ENCODE peak calls at places on chromosomes 12 and 14, in four cellular contexts. A is K562, U is A549, D is IMR-90. H is an unnamed sample.

GRCh38 chr12:100668939-100669536 is 95.6 kb downstream of the GAS2L3 start:
- DNase-seq in A (peak; percentile 63), U (peak; percentile 74), D (peak; percentile 61), H (peak; percentile 66)

GRCh38 chr14:21734457-21735074 is 60.9 kb upstream of the OR4E1 start:
- DNase-seq in A (peak; percentile 33), U (peak; percentile 69), D (peak; percentile 39), H (peak; percentile 75)

GRCh38 chr14:73775339-73776193 is 61.4 kb upstream of the PNMA1 start:
- DNase-seq in A (no peak), U (no peak), D (no peak), H (no peak)

GRCh38 chr12:87384226-87384625 is 645.0 kb downstream of the C12orf50 start:
- DNase-seq in A (no peak), U (no peak), D (no peak), H (no peak)

GRCh38 chr14:59252772-59253500 is 64.5 kb downstream of the DAAM1 start:
- DNase-seq in A (no peak), U (no peak), D (no peak), H (no peak)

GRCh38 chr12:119758695-119759094 is 90.8 kb downstream of the PRKAB1 start:
- DNase-seq in A (no peak), U (no peak), D (no peak), H (no peak)

GRCh38 chr14:28083456-28083855 is 683.1 kb upstream of the FOXG1 start:
- DNase-seq in A (no peak), U (no peak), D (no peak), H (no peak)

GRCh38 chr14:106605548-106606448 is 1079.4 kb downstream of the TMEM121 start:
- DNase-seq in A (peak; percentile 58), U (peak; percentile 24), D (no peak), H (peak; percentile 31)

GRCh38 chr14:104794641-104795467 is 694 bp downstream of the AKT1 start:
- DNase-seq in A (peak; percentile 64), U (no peak), D (peak; percentile 19), H (no peak)

GRCh38 chr12:7441216-7441615 is 2.7 kb downstream of the CD163L1 start:
- DNase-seq in A (no peak), U (no peak), D (no peak), H (no peak)

GRCh38 chr14:63603749-63604277 is 37.9 kb downstream of the WDR89 start:
- DNase-seq in A (no peak), U (no peak), D (no peak), H (no peak)

GRCh38 chr12:76020281-76020680 is 11.3 kb downstream of the PHLDA1 start:
- DNase-seq in A (no peak), U (peak; percentile 84), D (peak; percentile 80), H (no peak)

GRCh38 chr12:121792607-121793500 is 634 bp downstream of the RHOF start:
- DNase-seq in A (no peak), U (no peak), D (no peak), H (peak; percentile 62)

GRCh38 chr14:75847584-75847983 is 134.2 kb downstream of the TGFB3 start:
- DNase-seq in A (no peak), U (no peak), D (no peak), H (no peak)

GRCh38 chr12:27934278-27934677 is 38.3 kb downstream of the PTHLH start:
- DNase-seq in A (no peak), U (no peak), D (peak; percentile 53), H (no peak)

GRCh38 chr14:103718572-103718971 is 3.0 kb downstream of the ZFYVE21 start:
- DNase-seq in A (no peak), U (no peak), D (peak; percentile 87), H (no peak)

GRCh38 chr14:44960146-44960545 is 1.6 kb downstream of the KLHL28 start:
- DNase-seq in A (no peak), U (peak; percentile 6), D (no peak), H (no peak)

GRCh38 chr14:80387563-80387981 is 176.3 kb upstream of the DIO2 start:
- DNase-seq in A (no peak), U (no peak), D (no peak), H (peak; percentile 17)

GRCh38 chr14:69941768-69942742 is 62.8 kb downstream of the SMOC1 start:
- DNase-seq in A (no peak), U (no peak), D (no peak), H (peak; percentile 73)

GRCh38 chr12:75759842-75760260 is 248.4 kb upstream of the KRR1 start:
- DNase-seq in A (no peak), U (peak; percentile 26), D (peak; percentile 94), H (no peak)

GRCh38 chr12:120225852-120226640 is 25.1 kb upstream of the RPLP0 start:
- DNase-seq in A (peak; percentile 57), U (no peak), D (no peak), H (no peak)

GRCh38 chr12:106984588-106985137 is 2.3 kb downstream of the MTERF2 start:
- DNase-seq in A (no peak), U (no peak), D (no peak), H (no peak)

GRCh38 chr12:1562813-1563412 is 31.5 kb downstream of the FBXL14 start:
- DNase-seq in A (no peak), U (no peak), D (no peak), H (no peak)

GRCh38 chr12:94762259-94762942 is 112.0 kb upstream of the TMCC3 start:
- DNase-seq in A (no peak), U (peak; percentile 18), D (no peak), H (no peak)

GRCh38 chr12:64611430-64612286 is 1.4 kb downstream of the RASSF3 start:
- DNase-seq in A (no peak), U (no peak), D (peak; percentile 27), H (no peak)

GRCh38 chr14:29236848-29237247 is 470.3 kb downstream of the FOXG1 start:
- DNase-seq in A (no peak), U (peak; percentile 20), D (peak; percentile 92), H (no peak)

GRCh38 chr14:73269729-73270651 is 32.7 kb downstream of the PAPLN start:
- DNase-seq in A (no peak), U (no peak), D (peak; percentile 18), H (no peak)

GRCh38 chr12:96522283-96522682 is 32.9 kb downstream of the CFAP54 start:
- DNase-seq in A (no peak), U (no peak), D (no peak), H (no peak)

GRCh38 chr12:47165934-47166333 is 86.2 kb upstream of the AMIGO2 start:
- DNase-seq in A (peak; percentile 16), U (peak; percentile 63), D (no peak), H (no peak)

GRCh38 chr12:88505696-88506095 is 74.6 kb downstream of the KITLG start:
- DNase-seq in A (no peak), U (no peak), D (peak; percentile 17), H (no peak)

GRCh38 chr12:71719647-71720370 is 33.9 kb downstream of the TMEM19 start:
- DNase-seq in A (no peak), U (no peak), D (peak; percentile 16), H (no peak)

GRCh38 chr12:124422142-124422569 is 127.3 kb downstream of the RFLNA start:
- DNase-seq in A (peak; percentile 82), U (peak; percentile 58), D (no peak), H (no peak)

GRCh38 chr12:118850244-118850825 is 131.0 kb upstream of the SRRM4 start:
- DNase-seq in A (peak; percentile 77), U (peak; percentile 55), D (no peak), H (peak; percentile 22)

GRCh38 chr12:69421548-69421947 is 48.6 kb upstream of the FRS2 start:
- DNase-seq in A (no peak), U (no peak), D (no peak), H (no peak)

GRCh38 chr12:119222222-119222951 is 43.7 kb downstream of the HSPB8 start:
- DNase-seq in A (no peak), U (no peak), D (no peak), H (no peak)

GRCh38 chr14:102540310-102541028 is 30.9 kb upstream of the ANKRD9 start:
- DNase-seq in A (peak; percentile 42), U (no peak), D (peak; percentile 4), H (peak; percentile 80)

GRCh38 chr14:102537981-102538597 is 28.5 kb upstream of the ANKRD9 start:
- DNase-seq in A (no peak), U (no peak), D (no peak), H (no peak)

GRCh38 chr14:102538598-102539543 is 29.3 kb upstream of the ANKRD9 start:
- DNase-seq in A (peak; percentile 82), U (no peak), D (no peak), H (peak; percentile 81)

GRCh38 chr14:102541771-102542170 is 32.2 kb upstream of the ANKRD9 start:
- DNase-seq in A (no peak), U (no peak), D (no peak), H (no peak)

DNA sequence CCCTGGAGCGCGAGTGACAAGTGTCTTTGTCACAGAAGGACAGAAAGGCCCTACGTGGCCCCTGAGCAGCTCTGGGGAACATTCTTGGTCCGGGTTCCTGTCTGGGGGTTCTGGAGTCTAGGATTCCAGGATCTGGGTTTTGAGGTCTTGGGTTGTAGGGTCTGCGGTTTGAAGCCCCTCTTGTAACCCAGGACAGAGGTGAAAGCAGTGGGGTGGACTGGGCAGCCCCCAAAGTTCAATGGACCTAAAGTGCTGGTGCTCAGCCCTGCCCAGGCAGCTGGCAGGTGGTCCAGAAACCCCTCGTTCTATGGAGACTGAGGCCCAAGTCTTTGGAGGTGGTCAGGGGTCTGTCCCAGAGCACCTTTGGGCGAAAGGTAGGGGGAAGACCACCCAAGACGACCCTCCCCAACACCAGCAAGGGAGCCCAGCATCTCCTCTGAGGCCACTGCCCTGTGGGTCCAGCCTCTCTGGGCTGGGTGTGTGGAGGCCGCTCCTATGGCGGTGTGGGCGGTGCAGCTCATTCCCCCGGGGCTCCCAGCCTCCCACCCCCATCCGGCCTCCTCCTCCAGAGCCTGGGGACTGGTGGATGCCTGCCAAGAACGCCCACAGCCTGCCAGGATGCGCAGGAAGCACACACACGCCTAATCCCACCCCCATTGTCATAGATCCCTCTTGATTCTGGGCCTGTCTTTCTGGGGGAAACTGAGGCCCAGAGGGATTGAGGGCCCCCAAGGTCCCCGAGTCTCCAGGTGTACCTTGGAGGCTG is 30.2 kb upstream of the ANKRD9 start:
- DNase-seq in A (peak; percentile 67), U (no peak), D (peak; percentile 58), H (peak; percentile 86)
- H3K4me2 ChIP-seq in A (peak overlapping the region; percentile 37), U (no peak overlapping the region), D (no peak overlapping the region), H (peak overlapping the region; percentile 98)

DNA sequence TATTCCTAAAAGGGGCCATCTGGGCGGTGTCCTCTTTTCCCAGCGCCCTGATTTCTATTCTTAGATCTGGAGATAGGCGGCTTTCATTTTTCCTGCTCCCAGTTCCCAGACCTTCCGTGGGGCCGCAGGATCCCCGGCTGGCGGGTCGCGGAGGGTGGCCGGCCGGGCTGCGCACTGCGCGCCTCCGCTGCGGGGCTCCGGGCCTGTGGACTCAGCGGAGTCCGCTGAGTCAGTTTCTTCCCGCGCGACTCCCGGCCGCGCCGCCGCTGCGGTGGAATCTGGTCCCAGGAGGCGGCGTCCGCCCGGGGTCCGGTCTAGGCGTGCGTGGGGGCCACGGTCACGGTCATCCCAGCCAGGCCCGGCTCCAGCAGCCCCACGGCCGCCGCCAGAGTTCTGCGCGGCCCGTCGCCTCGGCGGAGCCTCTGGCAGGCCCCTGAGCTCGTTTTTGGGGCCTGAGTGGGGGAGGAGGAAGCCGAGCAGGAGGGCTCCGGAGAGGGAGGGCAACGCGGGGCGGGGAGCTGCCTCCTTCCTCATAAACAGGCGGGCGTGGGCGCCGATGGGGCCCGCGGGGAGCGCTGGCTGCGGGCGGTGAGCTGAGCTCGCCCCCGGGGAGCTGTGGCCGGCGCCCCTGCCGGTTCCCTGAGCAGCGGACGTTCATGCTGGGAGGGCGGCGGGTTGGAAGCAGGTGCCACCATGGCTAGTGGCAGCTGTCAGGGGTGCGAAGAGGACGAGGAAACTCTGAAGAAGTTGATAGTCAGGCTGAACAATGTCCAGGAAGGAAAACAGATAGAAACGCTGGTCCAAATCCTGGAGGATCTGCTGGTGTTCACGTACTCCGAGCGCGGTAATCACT is at the start of gene LRRK2:
- DNase-seq in A (no peak), U (peak; percentile 78), D (peak; percentile 28), H (no peak)
- TF ChIP-seq MAZ in A (no peak), U (peak; percentile 29), D (peak; percentile 7), H (no peak)

GRCh38 chr12:66627270-66627987 is 51.4 kb downstream of the GRIP1 start:
- DNase-seq in A (no peak), U (no peak), D (no peak), H (no peak)
- H3K4me2 ChIP-seq in A (no peak overlapping the region), U (no peak overlapping the region), D (no peak overlapping the region), H (no peak overlapping the region)

GRCh38 chr14:65333926-65334687 is 78.4 kb upstream of the FUT8 start:
- DNase-seq in A (no peak), U (no peak), D (peak; percentile 86), H (no peak)
- TF ChIP-seq MAZ in A (no peak), U (no peak), D (no peak), H (no peak)